ENCODE peak calls at places on chromosomes 3 and 15, in seven cellular contexts. One of them, this sample, is unnamed.

GRCh38 chr3:143576568-143577270 is 271.5 kb downstream of the SLC9A9 start:
- DNase-seq in lung microvascular endothelial cell: peak; percentile 57
- DNase-seq in WERI-Rb-1: no peak
- DNase-seq in MCF 10A: no peak
- DNase-seq in nephron progenitor cell: no peak
- DNase-seq in GM03348: no peak
- DNase-seq in GM23338: no peak
- DNase-seq in this sample: no peak

GRCh38 chr3:112377418-112378071 is 44.6 kb downstream of the CD200 start:
- DNase-seq in lung microvascular endothelial cell: no peak
- DNase-seq in WERI-Rb-1: no peak
- DNase-seq in MCF 10A: peak; percentile 50
- DNase-seq in nephron progenitor cell: peak; percentile 12
- DNase-seq in GM03348: no peak
- DNase-seq in GM23338: peak; percentile 38
- DNase-seq in this sample: no peak

GRCh38 chr3:114706591-114707224 is 412.9 kb downstream of the TIGIT start:
- DNase-seq in lung microvascular endothelial cell: peak; percentile 43
- DNase-seq in WERI-Rb-1: no peak
- DNase-seq in MCF 10A: peak; percentile 88
- DNase-seq in nephron progenitor cell: no peak
- DNase-seq in GM03348: peak; percentile 10
- DNase-seq in GM23338: no peak
- DNase-seq in this sample: peak; percentile 20

GRCh38 chr3:113541519-113541918 is 9.2 kb downstream of the SIDT1 start:
- DNase-seq in lung microvascular endothelial cell: no peak
- DNase-seq in WERI-Rb-1: no peak
- DNase-seq in MCF 10A: no peak
- DNase-seq in nephron progenitor cell: no peak
- DNase-seq in GM03348: no peak
- DNase-seq in GM23338: no peak
- DNase-seq in this sample: no peak

GRCh38 chr15:100765458-100766224 is 114.0 kb upstream of the ALDH1A3 start:
- DNase-seq in lung microvascular endothelial cell: no peak
- DNase-seq in WERI-Rb-1: no peak
- DNase-seq in MCF 10A: no peak
- DNase-seq in nephron progenitor cell: no peak
- DNase-seq in GM03348: peak; percentile 2
- DNase-seq in GM23338: no peak
- DNase-seq in this sample: peak; percentile 3

GRCh38 chr3:159828542-159828943 is 160.1 kb upstream of the IL12A start:
- DNase-seq in lung microvascular endothelial cell: peak; percentile 81
- DNase-seq in WERI-Rb-1: no peak
- DNase-seq in MCF 10A: peak; percentile 71
- DNase-seq in nephron progenitor cell: no peak
- DNase-seq in GM03348: peak; percentile 67
- DNase-seq in GM23338: peak; percentile 73
- DNase-seq in this sample: peak; percentile 59

GRCh38 chr3:112129925-112130637 is 3.0 kb downstream of the GCSAM start:
- DNase-seq in lung microvascular endothelial cell: no peak
- DNase-seq in WERI-Rb-1: no peak
- DNase-seq in MCF 10A: no peak
- DNase-seq in nephron progenitor cell: no peak
- DNase-seq in GM03348: no peak
- DNase-seq in GM23338: no peak
- DNase-seq in this sample: no peak

GRCh38 chr3:168752339-168752738 is 656.6 kb upstream of the GOLIM4 start:
- DNase-seq in lung microvascular endothelial cell: no peak
- DNase-seq in WERI-Rb-1: no peak
- DNase-seq in MCF 10A: no peak
- DNase-seq in nephron progenitor cell: no peak
- DNase-seq in GM03348: no peak
- DNase-seq in GM23338: no peak
- DNase-seq in this sample: no peak

GRCh38 chr15:33837294-33837693 is 131.0 kb upstream of the CHRM5 start:
- DNase-seq in lung microvascular endothelial cell: no peak
- DNase-seq in WERI-Rb-1: no peak
- DNase-seq in MCF 10A: no peak
- DNase-seq in nephron progenitor cell: no peak
- DNase-seq in GM03348: no peak
- DNase-seq in GM23338: no peak
- DNase-seq in this sample: no peak

GRCh38 chr15:85886345-85886935 is 91.7 kb upstream of the KLHL25 start:
- DNase-seq in lung microvascular endothelial cell: no peak
- DNase-seq in WERI-Rb-1: no peak
- DNase-seq in MCF 10A: no peak
- DNase-seq in nephron progenitor cell: no peak
- DNase-seq in GM03348: no peak
- DNase-seq in GM23338: no peak
- DNase-seq in this sample: no peak

GRCh38 chr15:70171224-70171886 is 73.6 kb upstream of the TLE3 start:
- DNase-seq in lung microvascular endothelial cell: no peak
- DNase-seq in WERI-Rb-1: no peak
- DNase-seq in MCF 10A: no peak
- DNase-seq in nephron progenitor cell: no peak
- DNase-seq in GM03348: no peak
- DNase-seq in GM23338: no peak
- DNase-seq in this sample: no peak

GRCh38 chr15:38217181-38217580 is 35.5 kb upstream of the SPRED1 start:
- DNase-seq in lung microvascular endothelial cell: peak; percentile 20
- DNase-seq in WERI-Rb-1: no peak
- DNase-seq in MCF 10A: peak; percentile 58
- DNase-seq in nephron progenitor cell: no peak
- DNase-seq in GM03348: peak; percentile 26
- DNase-seq in GM23338: no peak
- DNase-seq in this sample: peak; percentile 25

GRCh38 chr3:129603561-129603942 is 2.9 kb downstream of the PLXND1 start:
- DNase-seq in lung microvascular endothelial cell: no peak
- DNase-seq in WERI-Rb-1: no peak
- DNase-seq in MCF 10A: no peak
- DNase-seq in nephron progenitor cell: no peak
- DNase-seq in GM03348: no peak
- DNase-seq in GM23338: no peak
- DNase-seq in this sample: no peak

GRCh38 chr3:51712511-51712931 is 5.7 kb downstream of the GRM2 start:
- DNase-seq in lung microvascular endothelial cell: no peak
- DNase-seq in WERI-Rb-1: no peak
- DNase-seq in MCF 10A: no peak
- DNase-seq in nephron progenitor cell: no peak
- DNase-seq in GM03348: no peak
- DNase-seq in GM23338: no peak
- DNase-seq in this sample: peak; percentile 1

GRCh38 chr15:56222302-56222701 is 21.4 kb downstream of the RFX7 start:
- DNase-seq in lung microvascular endothelial cell: no peak
- DNase-seq in WERI-Rb-1: no peak
- DNase-seq in MCF 10A: no peak
- DNase-seq in nephron progenitor cell: no peak
- DNase-seq in GM03348: no peak
- DNase-seq in GM23338: no peak
- DNase-seq in this sample: no peak

GRCh38 chr15:81950841-81951414 is 94.9 kb downstream of the MEX3B start:
- DNase-seq in lung microvascular endothelial cell: no peak
- DNase-seq in WERI-Rb-1: no peak
- DNase-seq in MCF 10A: no peak
- DNase-seq in nephron progenitor cell: no peak
- DNase-seq in GM03348: peak; percentile 56
- DNase-seq in GM23338: peak; percentile 21
- DNase-seq in this sample: peak; percentile 14

GRCh38 chr15:71333839-71334238 is 218.6 kb downstream of the THSD4 start:
- DNase-seq in lung microvascular endothelial cell: peak; percentile 20
- DNase-seq in WERI-Rb-1: no peak
- DNase-seq in MCF 10A: no peak
- DNase-seq in nephron progenitor cell: no peak
- DNase-seq in GM03348: peak; percentile 74
- DNase-seq in GM23338: no peak
- DNase-seq in this sample: peak; percentile 56

GRCh38 chr15:67116742-67117141 is 51.3 kb downstream of the SMAD3 start:
- DNase-seq in lung microvascular endothelial cell: peak; percentile 81
- DNase-seq in WERI-Rb-1: no peak
- DNase-seq in MCF 10A: no peak
- DNase-seq in nephron progenitor cell: no peak
- DNase-seq in GM03348: no peak
- DNase-seq in GM23338: no peak
- DNase-seq in this sample: no peak

GRCh38 chr3:138768126-138768525 is 66.6 kb downstream of the PIK3CB start:
- DNase-seq in lung microvascular endothelial cell: no peak
- DNase-seq in WERI-Rb-1: no peak
- DNase-seq in MCF 10A: peak; percentile 21
- DNase-seq in nephron progenitor cell: no peak
- DNase-seq in GM03348: no peak
- DNase-seq in GM23338: peak; percentile 54
- DNase-seq in this sample: no peak

GRCh38 chr3:190435618-190436017 is 14.1 kb downstream of the TMEM207 start:
- DNase-seq in lung microvascular endothelial cell: no peak
- DNase-seq in WERI-Rb-1: no peak
- DNase-seq in MCF 10A: no peak
- DNase-seq in nephron progenitor cell: no peak
- DNase-seq in GM03348: peak; percentile 24
- DNase-seq in GM23338: no peak
- DNase-seq in this sample: no peak

GRCh38 chr3:121821421-121822199 is 13.2 kb downstream of the IQCB1 start:
- DNase-seq in lung microvascular endothelial cell: peak; percentile 14
- DNase-seq in WERI-Rb-1: no peak
- DNase-seq in MCF 10A: no peak
- DNase-seq in nephron progenitor cell: no peak
- DNase-seq in GM03348: no peak
- DNase-seq in GM23338: no peak
- DNase-seq in this sample: no peak

GRCh38 chr15:45340429-45340828 is 37.9 kb downstream of the GATM start:
- DNase-seq in lung microvascular endothelial cell: no peak
- DNase-seq in WERI-Rb-1: no peak
- DNase-seq in MCF 10A: no peak
- DNase-seq in nephron progenitor cell: no peak
- DNase-seq in GM03348: no peak
- DNase-seq in GM23338: no peak
- DNase-seq in this sample: no peak

GRCh38 chr15:67883228-67883773 is 43.5 kb upstream of the RNU6-1 start:
- DNase-seq in lung microvascular endothelial cell: no peak
- DNase-seq in WERI-Rb-1: no peak
- DNase-seq in MCF 10A: no peak
- DNase-seq in nephron progenitor cell: peak; percentile 27
- DNase-seq in GM03348: no peak
- DNase-seq in GM23338: no peak
- DNase-seq in this sample: no peak

GRCh38 chr3:77746892-77747291 is 707.0 kb downstream of the ROBO2 start:
- DNase-seq in lung microvascular endothelial cell: no peak
- DNase-seq in WERI-Rb-1: no peak
- DNase-seq in MCF 10A: no peak
- DNase-seq in nephron progenitor cell: no peak
- DNase-seq in GM03348: no peak
- DNase-seq in GM23338: no peak
- DNase-seq in this sample: no peak

GRCh38 chr15:80789296-80789695 is 10.1 kb downstream of the CEMIP start:
- DNase-seq in lung microvascular endothelial cell: no peak
- DNase-seq in WERI-Rb-1: no peak
- DNase-seq in MCF 10A: no peak
- DNase-seq in nephron progenitor cell: no peak
- DNase-seq in GM03348: peak; percentile 39
- DNase-seq in GM23338: no peak
- DNase-seq in this sample: no peak

GRCh38 chr3:110341047-110341446 is 730.6 kb upstream of the NECTIN3 start:
- DNase-seq in lung microvascular endothelial cell: no peak
- DNase-seq in WERI-Rb-1: no peak
- DNase-seq in MCF 10A: no peak
- DNase-seq in nephron progenitor cell: no peak
- DNase-seq in GM03348: peak; percentile 18
- DNase-seq in GM23338: no peak
- DNase-seq in this sample: peak; percentile 20

GRCh38 chr15:70825841-70826240 is 28.1 kb downstream of the LARP6 start:
- DNase-seq in lung microvascular endothelial cell: no peak
- DNase-seq in WERI-Rb-1: no peak
- DNase-seq in MCF 10A: no peak
- DNase-seq in nephron progenitor cell: no peak
- DNase-seq in GM03348: no peak
- DNase-seq in GM23338: no peak
- DNase-seq in this sample: no peak

GRCh38 chr3:155701882-155702465 is 42.9 kb downstream of the PLCH1 start:
- DNase-seq in lung microvascular endothelial cell: peak; percentile 48
- DNase-seq in WERI-Rb-1: no peak
- DNase-seq in MCF 10A: peak; percentile 60
- DNase-seq in nephron progenitor cell: peak; percentile 8
- DNase-seq in GM03348: peak; percentile 66
- DNase-seq in GM23338: peak; percentile 90
- DNase-seq in this sample: peak; percentile 30

GRCh38 chr3:65712156-65712555 is 326.6 kb downstream of the MAGI1 start:
- DNase-seq in lung microvascular endothelial cell: no peak
- DNase-seq in WERI-Rb-1: no peak
- DNase-seq in MCF 10A: no peak
- DNase-seq in nephron progenitor cell: no peak
- DNase-seq in GM03348: peak; percentile 37
- DNase-seq in GM23338: no peak
- DNase-seq in this sample: no peak

GRCh38 chr3:151283907-151284461 is 5.6 kb upstream of the P2RY14 start:
- DNase-seq in lung microvascular endothelial cell: peak; percentile 19
- DNase-seq in WERI-Rb-1: no peak
- DNase-seq in MCF 10A: no peak
- DNase-seq in nephron progenitor cell: no peak
- DNase-seq in GM03348: no peak
- DNase-seq in GM23338: no peak
- DNase-seq in this sample: peak; percentile 7

GRCh38 chr3:168053115-168053514 is 42.6 kb downstream of the GOLIM4 start:
- DNase-seq in lung microvascular endothelial cell: no peak
- DNase-seq in WERI-Rb-1: no peak
- DNase-seq in MCF 10A: no peak
- DNase-seq in nephron progenitor cell: no peak
- DNase-seq in GM03348: no peak
- DNase-seq in GM23338: no peak
- DNase-seq in this sample: no peak

GRCh38 chr3:45950131-45950530 is 6.9 kb downstream of the CXCR6 start:
- DNase-seq in lung microvascular endothelial cell: no peak
- DNase-seq in WERI-Rb-1: no peak
- DNase-seq in MCF 10A: no peak
- DNase-seq in nephron progenitor cell: no peak
- DNase-seq in GM03348: no peak
- DNase-seq in GM23338: no peak
- DNase-seq in this sample: no peak

GRCh38 chr15:77291107-77291506 is 128.8 kb downstream of the PEAK1 start:
- DNase-seq in lung microvascular endothelial cell: no peak
- DNase-seq in WERI-Rb-1: no peak
- DNase-seq in MCF 10A: no peak
- DNase-seq in nephron progenitor cell: no peak
- DNase-seq in GM03348: no peak
- DNase-seq in GM23338: no peak
- DNase-seq in this sample: no peak